ENCODE peak calls at places on chromosomes 12 and 14, in seven cellular contexts. R is type B pancreatic cell, X is NCI-H1105 treated with DMSO at 0.1 percent for 48 hours, E is NCI-H460, S is psoas muscle, G is osteocyte, N is GDM1. V is an unnamed sample.
A peak's percentile ranks its signal among the peaks of the same experiment; 100 is the strongest.

GRCh38 chr12:132642846-132643835 is 24.6 kb downstream of the P2RX2 start:
- DNase-seq in R (no peak), X (no peak), E (no peak), S (no peak), G (no peak), N (no peak), V (no peak)

GRCh38 chr12:69500631-69501030 is 30.4 kb downstream of the FRS2 start:
- DNase-seq in R (no peak), X (no peak), E (no peak), S (no peak), G (no peak), N (no peak), V (peak; percentile 14)

GRCh38 chr12:72011374-72011773 is 72.7 kb downstream of the TPH2 start:
- DNase-seq in R (no peak), X (peak; percentile 8), E (no peak), S (no peak), G (no peak), N (no peak), V (no peak)

GRCh38 chr14:73718742-73719251 is 4.6 kb upstream of the PNMA1 start:
- DNase-seq in R (no peak), X (no peak), E (no peak), S (no peak), G (no peak), N (no peak), V (no peak)

GRCh38 chr12:97177482-97177881 is 270.4 kb downstream of the NEDD1 start:
- DNase-seq in R (no peak), X (no peak), E (no peak), S (no peak), G (no peak), N (no peak), V (peak; percentile 15)

GRCh38 chr14:93137864-93138263 is 22.1 kb upstream of the ITPK1 start:
- DNase-seq in R (no peak), X (peak; percentile 56), E (no peak), S (peak; percentile 65), G (no peak), N (no peak), V (peak; percentile 39)

GRCh38 chr14:74419086-74419485 is 6.9 kb downstream of the SYNDIG1L start:
- DNase-seq in R (no peak), X (no peak), E (no peak), S (no peak), G (no peak), N (no peak), V (no peak)

GRCh38 chr12:2457215-2458112 is 337.3 kb upstream of the FKBP4 start:
- DNase-seq in R (no peak), X (no peak), E (no peak), S (no peak), G (no peak), N (no peak), V (no peak)

GRCh38 chr12:32344047-32344446 is 55.3 kb upstream of the FGD4 start:
- DNase-seq in R (no peak), X (no peak), E (no peak), S (no peak), G (no peak), N (no peak), V (no peak)

V was measured in fibroblast of villous mesenchyme.